ENCODE peak calls at places on chromosomes 12 and 14, in seven cellular contexts. V is endothelial cell, S is colonic mucosa, N is fibroblast of lung, K is H9, B is epithelial cell of esophagus, I is HCT116. P is an unnamed sample.

GRCh38 chr14:89399594-89400068 is 17.4 kb downstream of the FOXN3 start:
- DNase-seq in V (peak), S (no peak), N (peak), K (peak), B (peak), I (no peak), P (no peak)

GRCh38 chr12:95700316-95700785 is 90.2 kb downstream of the NTN4 start:
- DNase-seq in V (no peak), S (no peak), N (peak), K (no peak), B (peak), I (no peak), P (no peak)

GRCh38 chr12:89245090-89245489 is 107.2 kb downstream of the DUSP6 start:
- DNase-seq in V (no peak), S (no peak), N (peak), K (no peak), B (peak), I (no peak), P (no peak)

GRCh38 chr14:48319823-48320222 is 644.4 kb upstream of the MDGA2 start:
- DNase-seq in V (no peak), S (no peak), N (no peak), K (no peak), B (no peak), I (no peak), P (no peak)

GRCh38 chr14:23441076-23441475 is 5.6 kb upstream of the MYH7 start:
- DNase-seq in V (no peak), S (no peak), N (no peak), K (no peak), B (no peak), I (no peak), P (no peak)

GRCh38 chr12:108611884-108612415 is 14.1 kb upstream of the TMEM119 start:
- DNase-seq in V (peak), S (no peak), N (peak), K (peak), B (peak), I (peak), P (no peak)

GRCh38 chr12:106696861-106697417 is 77.5 kb upstream of the RIC8B start:
- DNase-seq in V (no peak), S (no peak), N (no peak), K (no peak), B (no peak), I (no peak), P (no peak)

GRCh38 chr14:89165189-89165809 is 251.7 kb downstream of the FOXN3 start:
- DNase-seq in V (peak), S (no peak), N (no peak), K (no peak), B (no peak), I (no peak), P (no peak)

GRCh38 chr12:109134186-109134917 is 18.0 kb downstream of the ACACB start:
- DNase-seq in V (peak), S (no peak), N (peak), K (peak), B (peak), I (peak), P (no peak)

GRCh38 chr12:110281549-110282342 is 699 bp downstream of the ATP2A2 start:
- DNase-seq in V (peak), S (peak), N (peak), K (peak), B (peak), I (no peak), P (peak)

GRCh38 chr12:53215497-53215896 is 8.4 kb upstream of the ITGB7 start:
- DNase-seq in V (no peak), S (no peak), N (no peak), K (no peak), B (no peak), I (no peak), P (no peak)

GRCh38 chr12:12735301-12735700 is 18.1 kb downstream of the CDKN1B start:
- DNase-seq in V (no peak), S (no peak), N (no peak), K (no peak), B (no peak), I (no peak), P (no peak)

GRCh38 chr12:120640840-120641833 is 711 bp downstream of the CABP1 start:
- DNase-seq in V (peak), S (peak), N (peak), K (peak), B (peak), I (no peak), P (no peak)

GRCh38 chr12:53251477-53252348 is 16.4 kb upstream of the ESPL1 start:
- DNase-seq in V (peak), S (peak), N (peak), K (peak), B (peak), I (peak), P (peak)

GRCh38 chr12:57152408-57153038 is 5.1 kb upstream of the LRP1-AS start:
- DNase-seq in V (no peak), S (no peak), N (peak), K (no peak), B (peak), I (no peak), P (no peak)

GRCh38 chr12:49890096-49890461 is 13.6 kb downstream of the FAIM2 start:
- DNase-seq in V (no peak), S (no peak), N (no peak), K (no peak), B (no peak), I (no peak), P (no peak)

DNA sequence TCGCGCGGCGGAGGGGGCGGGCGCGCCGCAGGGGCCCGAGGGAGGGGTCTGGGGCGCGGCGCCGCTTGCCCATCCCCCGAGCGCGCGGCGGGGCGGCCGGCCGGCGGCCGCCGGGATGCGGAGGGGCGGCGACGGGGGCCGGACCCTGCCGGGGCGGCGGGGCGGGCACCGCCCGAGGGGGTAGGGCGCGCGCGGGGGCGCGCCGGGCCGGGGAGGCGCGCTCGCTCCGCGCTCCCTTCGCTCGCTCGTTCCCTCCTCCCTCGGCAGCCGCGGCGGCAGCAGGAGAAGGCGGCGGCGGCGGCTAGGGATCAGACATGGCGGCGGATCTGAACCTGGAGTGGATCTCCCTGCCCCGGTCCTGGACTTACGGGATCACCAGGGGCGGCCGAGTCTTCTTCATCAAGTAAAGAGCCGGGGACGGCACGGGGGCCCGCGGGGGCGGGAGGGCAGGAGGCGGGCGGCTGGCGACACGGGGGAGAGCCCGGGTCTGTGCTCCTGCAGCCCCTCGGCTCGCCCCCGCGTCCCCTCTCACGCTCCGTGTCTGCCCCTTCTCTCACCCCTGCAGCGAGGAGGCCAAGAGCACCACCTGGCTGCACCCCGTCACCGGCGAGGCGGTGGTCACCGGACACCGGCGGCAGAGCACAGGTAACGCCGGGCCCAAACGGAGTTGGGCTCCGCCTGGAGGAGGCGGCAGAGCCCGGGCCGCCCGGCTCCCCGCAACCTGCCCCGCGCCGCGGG is at the start of gene PLEKHA5:
- DNase-seq in V (peak), S (peak), N (peak), K (peak), B (peak), I (peak), P (peak)
- TF ChIP-seq CTCF in V (no peak), S (no peak), N (no peak), K (peak), B (no peak), I (no peak), P (peak)

DNA sequence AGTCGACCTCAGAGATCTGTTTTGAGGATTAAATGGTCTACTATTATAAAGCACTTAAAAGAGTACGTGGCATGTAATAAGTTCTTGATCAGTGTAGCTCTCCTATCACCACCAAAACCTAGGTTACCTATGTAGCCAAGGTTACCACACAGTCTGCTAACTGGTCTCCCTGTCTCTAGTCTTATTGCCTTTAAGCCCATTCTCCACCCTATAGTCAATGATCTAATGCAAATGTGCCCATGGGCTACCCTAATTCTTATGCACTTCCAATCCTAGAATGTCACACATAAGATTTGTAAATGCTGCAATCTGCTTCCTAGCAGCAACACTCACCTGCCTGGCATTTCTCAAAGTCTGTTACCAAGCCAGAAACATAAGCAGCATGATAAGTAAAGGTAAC is 44.9 kb downstream of the C2CD5 start:
- DNase-seq in V (no peak), S (no peak), N (no peak), K (no peak), B (no peak), I (no peak), P (no peak)
- TF ChIP-seq CTCF in V (no peak), S (no peak), N (no peak), K (no peak), B (no peak), I (no peak), P (no peak)

DNA sequence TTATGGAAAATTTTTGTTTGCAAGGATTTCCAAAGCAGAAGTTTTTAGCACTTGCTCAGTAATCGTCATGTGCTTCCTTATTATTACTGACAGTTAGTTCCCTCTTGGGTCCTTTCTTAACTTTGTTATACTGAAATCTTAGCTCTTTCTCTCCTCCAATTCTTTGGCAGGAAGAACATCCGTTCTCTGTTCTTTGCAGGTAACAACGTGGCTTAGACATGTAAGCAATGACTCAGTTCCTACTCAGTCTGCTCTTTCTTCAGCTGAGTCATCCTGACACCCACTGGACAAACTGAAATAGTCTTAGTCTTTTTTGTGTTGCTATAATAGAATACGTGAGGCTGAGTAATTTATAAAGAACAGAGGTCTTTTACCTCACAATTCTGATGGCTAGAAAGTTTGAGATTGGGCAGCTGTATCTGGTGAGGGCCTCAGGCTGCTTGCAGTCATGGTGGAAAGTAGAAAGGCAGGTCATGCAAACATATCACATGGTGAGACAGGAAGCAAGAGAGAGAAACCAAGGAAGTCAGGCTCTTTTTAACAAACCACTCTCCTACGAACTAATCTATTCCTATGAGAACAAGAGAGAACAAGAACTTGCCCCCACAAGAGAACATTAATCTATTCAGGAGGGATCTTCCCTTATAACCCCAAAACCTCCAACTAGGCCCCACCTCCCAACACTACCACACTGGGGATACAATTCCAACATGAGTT is 49.2 kb downstream of the TESPA1 start:
- DNase-seq in V (no peak), S (no peak), N (peak), K (no peak), B (peak), I (peak), P (no peak)
- TF ChIP-seq CTCF in V (no peak), S (no peak), N (no peak), K (no peak), B (peak), I (peak), P (no peak)

GRCh38 chr12:68667286-68667685 is 19.5 kb upstream of the NUP107 start:
- DNase-seq in V (no peak), S (no peak), N (no peak), K (no peak), B (no peak), I (no peak), P (no peak)

GRCh38 chr12:68667896-68668295 is 18.9 kb upstream of the NUP107 start:
- DNase-seq in V (peak), S (no peak), N (no peak), K (peak), B (no peak), I (no peak), P (no peak)

DNA sequence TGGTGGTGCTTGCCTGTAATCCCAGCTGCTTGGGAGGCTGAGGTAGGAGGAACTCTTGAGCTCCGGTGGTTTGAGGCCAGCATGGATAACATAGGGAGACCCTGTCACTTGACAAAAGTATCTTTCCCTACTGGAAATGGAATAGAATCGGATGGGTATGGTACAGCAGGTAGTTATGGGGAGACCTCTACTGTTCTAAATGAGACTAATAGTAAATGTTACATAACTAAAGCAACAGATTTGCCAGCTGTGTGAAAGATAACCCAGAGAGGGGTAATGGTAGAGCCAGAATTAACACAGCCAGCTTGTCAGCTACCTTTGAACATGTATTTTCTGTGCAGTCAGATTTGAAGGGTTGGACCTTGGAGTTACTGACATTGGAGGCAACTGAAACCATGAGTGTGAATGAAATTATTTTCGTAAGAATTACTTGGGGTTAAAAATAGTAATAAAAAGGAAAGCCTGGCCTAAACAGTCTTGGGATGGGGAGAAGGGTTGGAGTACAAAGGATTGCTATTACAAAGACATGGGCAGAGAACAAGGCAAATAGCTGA is 21.7 kb upstream of the NUP107 start:
- DNase-seq in V (no peak), S (no peak), N (no peak), K (no peak), B (no peak), I (no peak), P (no peak)
- TF ChIP-seq CTCF in V (no peak), S (no peak), N (no peak), K (no peak), B (no peak), I (no peak), P (peak)

DNA sequence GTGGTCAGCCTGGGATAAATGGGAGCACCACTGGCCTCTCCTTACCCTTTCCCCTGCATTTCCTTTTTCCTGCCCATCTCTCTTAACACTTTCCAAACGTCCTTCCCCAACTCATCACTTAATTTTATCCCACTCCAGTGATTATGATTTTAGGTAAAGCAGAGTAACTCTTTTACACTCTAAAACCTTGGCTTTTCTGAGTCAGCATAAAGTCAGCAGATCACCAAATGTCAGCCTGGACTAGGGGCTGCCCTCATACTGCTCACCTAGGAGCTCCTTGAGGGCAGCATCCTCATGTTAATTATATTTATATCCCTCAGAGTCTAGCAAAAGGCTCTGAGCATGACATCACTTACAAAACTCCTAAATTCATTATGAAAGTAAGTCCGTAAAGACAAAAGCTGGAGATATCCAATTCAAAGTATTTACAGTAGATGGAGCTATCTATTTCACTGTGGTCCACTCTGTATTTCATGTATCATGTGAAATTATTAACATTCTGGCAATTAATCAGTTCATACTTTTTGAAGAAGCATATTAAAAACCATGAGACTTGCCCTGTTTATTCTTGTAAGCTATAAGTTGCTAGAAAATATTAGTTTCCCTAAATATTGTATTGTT is 17.0 kb upstream of the DICER1 start:
- DNase-seq in V (no peak), S (no peak), N (peak), K (no peak), B (no peak), I (no peak), P (no peak)
- TF ChIP-seq CTCF in V (no peak), S (no peak), N (peak), K (no peak), B (peak), I (peak), P (peak)

DNA sequence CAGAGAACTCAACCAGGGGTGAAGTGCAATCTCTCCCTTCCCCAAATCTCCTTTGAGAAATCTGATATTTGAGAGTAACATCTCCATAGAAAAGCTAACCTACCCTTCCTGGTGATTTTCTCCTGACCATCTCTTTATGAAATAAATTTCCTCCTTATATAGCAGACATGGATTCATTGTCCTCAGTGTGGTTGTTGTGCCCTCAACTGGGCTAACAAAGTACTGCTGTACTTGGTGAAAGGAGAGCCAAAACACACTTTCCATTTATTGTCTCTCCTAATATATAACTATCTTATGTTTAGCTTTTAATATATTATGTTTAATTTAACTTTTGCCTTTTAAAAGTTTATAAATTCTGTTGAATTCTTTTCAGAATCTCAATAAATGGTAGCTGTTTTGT is 65.1 kb upstream of the SLCO1B1 start:
- DNase-seq in V (peak), S (no peak), N (no peak), K (no peak), B (peak), I (peak), P (no peak)
- TF ChIP-seq CTCF in V (no peak), S (peak), N (no peak), K (peak), B (no peak), I (peak), P (peak)

P was measured in osteocyte.